ENCODE peak calls at places on chromosomes 11 and 22, in six cellular contexts. F is bronchial epithelial cell, B is choroid plexus epithelial cell, W is astrocyte, K is left ventricle myocardium inferior, M is NB4. U is an unnamed sample.
A peak's percentile ranks its signal among the peaks of the same experiment; 100 is the strongest.

GRCh38 chr11:105968021-105968697 is 53.9 kb downstream of the MSANTD4 start:
- DNase-seq in F (peak; percentile 81), B (peak; percentile 38), W (peak; percentile 67), K (no peak), M (no peak), U (peak; percentile 56)

GRCh38 chr11:31106963-31107576 is 262.5 kb downstream of the DCDC1 start:
- DNase-seq in F (peak; percentile 39), B (peak; percentile 42), W (peak; percentile 0), K (peak; percentile 44), M (peak; percentile 63), U (no peak)

GRCh38 chr22:45223304-45224117 is 17.2 kb downstream of the KIAA0930 start:
- DNase-seq in F (no peak), B (no peak), W (no peak), K (no peak), M (no peak), U (no peak)

GRCh38 chr22:36026741-36027140 is 1.9 kb downstream of the RBFOX2 start:
- DNase-seq in F (peak; percentile 40), B (peak; percentile 57), W (peak; percentile 31), K (no peak), M (no peak), U (peak; percentile 67)

GRCh38 chr11:33160147-33160546 is 1.1 kb downstream of the CSTF3 start:
- DNase-seq in F (peak; percentile 49), B (peak; percentile 71), W (peak; percentile 43), K (no peak), M (peak; percentile 56), U (no peak)

GRCh38 chr11:119744577-119744976 is 15.6 kb upstream of the NECTIN1 start:
- DNase-seq in F (no peak), B (no peak), W (no peak), K (no peak), M (no peak), U (no peak)

GRCh38 chr11:57527056-57527631 is 3.4 kb downstream of the TIMM10 start:
- DNase-seq in F (peak; percentile 47), B (peak; percentile 78), W (peak; percentile 20), K (peak; percentile 66), M (peak; percentile 77), U (peak; percentile 43)

GRCh38 chr11:74325649-74326645 is 14.5 kb upstream of the P4HA3 start:
- DNase-seq in F (no peak), B (peak; percentile 87), W (peak; percentile 91), K (peak; percentile 86), M (no peak), U (peak; percentile 91)

GRCh38 chr11:13105237-13105844 is 96.2 kb downstream of the RASSF10 start:
- DNase-seq in F (no peak), B (no peak), W (no peak), K (peak; percentile 18), M (peak; percentile 8), U (no peak)

GRCh38 chr11:61923166-61924015 is 6.0 kb upstream of the RAB3IL1 start:
- DNase-seq in F (no peak), B (peak; percentile 74), W (peak; percentile 33), K (peak; percentile 79), M (no peak), U (peak; percentile 85)

GRCh38 chr11:112834277-112834755 is 126.9 kb upstream of the NCAM1 start:
- DNase-seq in F (no peak), B (no peak), W (no peak), K (peak; percentile 67), M (no peak), U (no peak)

GRCh38 chr11:68938816-68939582 is 35.3 kb downstream of the IGHMBP2 start:
- DNase-seq in F (no peak), B (no peak), W (no peak), K (no peak), M (no peak), U (no peak)

GRCh38 chr11:75328426-75329277 is 22.8 kb downstream of the ARRB1 start:
- DNase-seq in F (peak; percentile 79), B (peak; percentile 83), W (peak; percentile 58), K (peak; percentile 70), M (peak; percentile 93), U (peak; percentile 75)

GRCh38 chr11:73872746-73873412 is 3.8 kb downstream of the COA4 start:
- DNase-seq in F (no peak), B (no peak), W (no peak), K (no peak), M (no peak), U (no peak)

GRCh38 chr11:47589504-47590025 is 3.1 kb downstream of the FAM180B start:
- DNase-seq in F (no peak), B (no peak), W (no peak), K (no peak), M (no peak), U (peak; percentile 54)

GRCh38 chr11:62687508-62688396 is 1.6 kb downstream of the LRRN4CL start:
- DNase-seq in F (no peak), B (no peak), W (no peak), K (peak; percentile 34), M (peak; percentile 1), U (peak; percentile 38)

GRCh38 chr11:116294630-116295029 is 478.2 kb downstream of the BUD13 start:
- DNase-seq in F (peak; percentile 71), B (peak; percentile 22), W (peak; percentile 73), K (no peak), M (no peak), U (no peak)

GRCh38 chr22:45830531-45831245 is 146.3 kb downstream of the WNT7B start:
- DNase-seq in F (peak; percentile 82), B (peak; percentile 71), W (peak; percentile 77), K (no peak), M (no peak), U (peak; percentile 43)

GRCh38 chr11:81449588-81450155 is 1284.0 kb downstream of the FAM181B start:
- DNase-seq in F (peak; percentile 62), B (no peak), W (no peak), K (no peak), M (no peak), U (no peak)

GRCh38 chr11:78168539-78169477 is 19.6 kb downstream of the KCTD21 start:
- DNase-seq in F (no peak), B (peak; percentile 96), W (peak; percentile 83), K (peak; percentile 87), M (peak; percentile 35), U (no peak)

GRCh38 chr11:82732348-82732733 is 1.3 kb downstream of the FAM181B start:
- DNase-seq in F (no peak), B (no peak), W (no peak), K (no peak), M (no peak), U (no peak)

DNA sequence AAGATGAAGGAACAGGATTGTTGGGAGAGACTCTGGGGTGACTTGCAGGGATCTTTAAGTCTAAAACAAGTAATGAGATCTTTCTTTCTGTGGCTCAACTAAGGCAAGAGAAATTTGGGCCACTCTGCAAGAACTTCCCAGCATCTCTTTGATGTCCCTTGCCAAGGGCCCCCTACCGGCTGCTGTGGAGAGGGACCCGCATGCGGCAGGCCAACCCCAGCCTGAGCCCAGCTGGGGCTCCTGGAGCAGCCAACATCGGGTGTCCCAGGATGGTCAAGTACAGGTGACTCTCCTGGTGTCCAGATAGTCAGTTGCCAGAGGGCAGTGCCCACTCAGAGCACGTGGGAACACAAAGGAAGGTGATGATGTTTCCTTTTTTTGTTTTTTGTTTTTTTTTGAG is 363.2 kb downstream of the TBC1D22A start:
- DNase-seq in F (no peak), B (no peak), W (no peak), K (no peak), M (no peak), U (no peak)
- TF ChIP-seq CTCF in F (no peak), B (peak; percentile 39), W (no peak), K (no peak), M (no peak), U (no peak)

GRCh38 chr11:93659216-93659615 is 2.3 kb upstream of the CEP295 start:
- DNase-seq in F (no peak), B (no peak), W (peak; percentile 1), K (no peak), M (no peak), U (no peak)

GRCh38 chr11:93668171-93668570 is 6.7 kb downstream of the CEP295 start:
- DNase-seq in F (no peak), B (no peak), W (peak; percentile 54), K (no peak), M (no peak), U (no peak)

GRCh38 chr11:93659841-93660240 is 1.6 kb upstream of the CEP295 start:
- DNase-seq in F (peak; percentile 10), B (no peak), W (peak; percentile 32), K (no peak), M (no peak), U (peak; percentile 1)

GRCh38 chr11:93662177-93662575 is 694 bp downstream of the CEP295 start:
- DNase-seq in F (no peak), B (no peak), W (no peak), K (no peak), M (peak; percentile 41), U (no peak)

GRCh38 chr11:93663021-93663420 is 1.5 kb downstream of the CEP295 start:
- DNase-seq in F (no peak), B (no peak), W (no peak), K (no peak), M (peak; percentile 15), U (no peak)
- H3K4me3 ChIP-seq in F (no peak overlapping the region), B (no peak overlapping the region), W (no peak overlapping the region), K (no peak overlapping the region), M (peak overlapping the region; percentile 97), U (no peak overlapping the region)

GRCh38 chr11:10894666-10895065 is 36.8 kb upstream of the ZBED5 start:
- DNase-seq in F (no peak), B (no peak), W (no peak), K (no peak), M (no peak), U (no peak)

GRCh38 chr11:10891321-10891720 is 33.5 kb upstream of the ZBED5 start:
- DNase-seq in F (no peak), B (no peak), W (no peak), K (no peak), M (no peak), U (no peak)

GRCh38 chr11:10895285-10895684 is 37.4 kb upstream of the ZBED5 start:
- DNase-seq in F (no peak), B (no peak), W (no peak), K (no peak), M (no peak), U (peak; percentile 79)

GRCh38 chr11:10892250-10892649 is 34.4 kb upstream of the ZBED5 start:
- DNase-seq in F (no peak), B (no peak), W (no peak), K (no peak), M (peak; percentile 55), U (no peak)

GRCh38 chr11:10893713-10894112 is 35.9 kb upstream of the ZBED5 start:
- DNase-seq in F (peak; percentile 50), B (peak; percentile 79), W (peak; percentile 32), K (no peak), M (no peak), U (peak; percentile 88)
- TF ChIP-seq CTCF in F (peak; percentile 42), B (peak; percentile 54), W (peak; percentile 40), K (peak; percentile 42), M (no peak), U (peak; percentile 26)

GRCh38 chr11:46105134-46105628 is 16.1 kb downstream of the PHF21A start:
- DNase-seq in F (no peak), B (peak; percentile 23), W (no peak), K (no peak), M (peak; percentile 33), U (no peak)

GRCh38 chr11:46102843-46103242 is 18.4 kb downstream of the PHF21A start:
- DNase-seq in F (no peak), B (peak; percentile 13), W (no peak), K (no peak), M (no peak), U (no peak)

GRCh38 chr11:46105902-46106301 is 15.4 kb downstream of the PHF21A start:
- DNase-seq in F (no peak), B (no peak), W (no peak), K (no peak), M (peak; percentile 56), U (no peak)

GRCh38 chr11:46099973-46100335 is 21.3 kb downstream of the PHF21A start:
- DNase-seq in F (no peak), B (peak; percentile 68), W (peak; percentile 42), K (no peak), M (peak; percentile 19), U (no peak)

GRCh38 chr11:46100670-46101069 is 20.6 kb downstream of the PHF21A start:
- DNase-seq in F (no peak), B (no peak), W (no peak), K (no peak), M (no peak), U (no peak)
- H3K4me3 ChIP-seq in F (no peak overlapping the region), B (no peak overlapping the region), W (no peak overlapping the region), K (peak overlapping the region; percentile 42), M (no peak overlapping the region), U (peak overlapping the region; percentile 40)

U was measured in foreskin fibroblast.